ENCODE peak calls at places on chromosome 4, in four cellular contexts. W, I, G and C are unnamed samples.

GRCh38 chr4:22416403-22416802 is 99.5 kb downstream of the ADGRA3 start:
- DNase-seq in W (no peak), I (no peak), G (no peak), C (no peak)

GRCh38 chr4:4555916-4556315 is 14.1 kb upstream of the STX18 start:
- DNase-seq in W (no peak), I (no peak), G (no peak), C (no peak)

GRCh38 chr4:145635117-145635516 is 15.9 kb downstream of the MMAA start:
- DNase-seq in W (no peak), I (no peak), G (no peak), C (no peak)

GRCh38 chr4:116180056-116180690 is 905.2 kb downstream of the TRAM1L1 start:
- DNase-seq in W (peak; percentile 24), I (peak; percentile 4), G (peak; percentile 23), C (peak; percentile 8)

GRCh38 chr4:22474636-22475310 is 41.1 kb downstream of the ADGRA3 start:
- DNase-seq in W (no peak), I (no peak), G (no peak), C (no peak)

GRCh38 chr4:88756149-88756548 is 58.5 kb upstream of the NAP1L5 start:
- DNase-seq in W (no peak), I (no peak), G (no peak), C (no peak)

GRCh38 chr4:1018147-1019020 is 7.0 kb downstream of the FGFRL1 start:
- DNase-seq in W (no peak), I (no peak), G (no peak), C (no peak)

GRCh38 chr4:34649716-34650115 is 1594.6 kb downstream of the ARAP2 start:
- DNase-seq in W (no peak), I (no peak), G (no peak), C (no peak)

GRCh38 chr4:94577136-94577535 is 125.4 kb downstream of the PDLIM5 start:
- DNase-seq in W (peak; percentile 39), I (no peak), G (no peak), C (no peak)

GRCh38 chr4:41432889-41433288 is 105.1 kb upstream of the LIMCH1 start:
- DNase-seq in W (no peak), I (no peak), G (no peak), C (no peak)

GRCh38 chr4:8291036-8291682 is 21.6 kb downstream of the HTRA3 start:
- DNase-seq in W (no peak), I (no peak), G (no peak), C (no peak)

GRCh38 chr4:8293131-8293975 is 23.8 kb downstream of the HTRA3 start:
- DNase-seq in W (no peak), I (no peak), G (no peak), C (no peak)

GRCh38 chr4:8290701-8290970 is 21.1 kb downstream of the HTRA3 start:
- DNase-seq in W (no peak), I (no peak), G (no peak), C (no peak)

GRCh38 chr4:8292388-8293107 is 23.0 kb downstream of the HTRA3 start:
- DNase-seq in W (no peak), I (no peak), G (no peak), C (no peak)

DNA sequence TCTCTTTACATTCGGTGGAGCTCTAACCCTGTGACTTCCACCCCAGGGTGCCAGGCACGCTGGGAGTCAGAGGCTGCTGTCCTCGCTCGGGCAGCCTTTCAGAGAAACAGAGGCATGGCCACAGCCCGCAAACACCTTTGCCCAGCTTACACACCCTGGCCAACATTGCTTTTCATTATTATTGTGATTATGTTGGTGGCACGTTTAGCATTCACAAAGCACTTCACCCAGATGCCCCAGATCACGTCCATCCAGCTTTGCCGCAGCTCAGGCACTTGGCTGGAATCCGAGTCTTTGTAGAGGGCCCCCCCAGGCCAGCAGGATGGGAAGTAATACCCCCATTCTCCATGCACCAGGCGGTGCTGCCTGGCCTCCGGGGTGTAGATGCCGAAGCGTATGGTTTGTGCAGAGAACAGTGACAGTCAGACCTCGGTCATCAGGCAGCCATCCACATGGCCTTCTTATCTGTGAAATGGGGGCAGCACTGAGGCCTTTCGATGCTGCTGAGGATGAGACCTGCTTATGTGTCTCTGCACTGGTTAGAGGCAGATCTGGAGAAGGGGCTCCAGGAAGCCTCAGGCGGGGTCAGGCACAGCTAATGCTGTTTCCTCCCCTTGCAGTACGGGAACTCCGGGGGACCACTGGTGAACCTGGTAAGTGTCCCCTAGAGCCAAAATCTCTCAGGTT is 22.3 kb downstream of the HTRA3 start:
- DNase-seq in W (no peak), I (no peak), G (no peak), C (no peak)
- TF ChIP-seq CTCF in W (no peak), I (no peak), G (no peak), C (no peak)

DNA sequence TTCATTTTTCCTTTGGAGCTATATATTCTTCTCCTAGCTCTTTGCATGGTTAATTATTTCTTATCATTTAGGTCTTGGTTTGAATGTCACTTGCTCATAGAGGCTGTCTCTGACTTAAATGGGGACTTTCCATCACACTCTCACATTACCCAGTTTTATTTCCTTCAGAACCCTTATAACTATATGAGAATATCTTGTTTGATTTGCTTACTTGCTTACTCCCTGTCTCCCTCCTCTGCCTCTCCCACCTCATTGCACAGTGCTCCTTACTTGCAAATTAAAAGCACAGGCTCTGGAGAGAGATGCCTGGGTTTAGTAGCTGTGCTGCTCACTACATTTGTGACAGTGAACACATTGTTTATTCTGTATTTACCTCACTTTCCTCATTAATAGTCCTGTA is 174.6 kb downstream of the SOWAHB start:
- DNase-seq in W (no peak), I (no peak), G (no peak), C (no peak)
- TF ChIP-seq CTCF in W (peak; percentile 42), I (no peak), G (no peak), C (peak; percentile 8)

DNA sequence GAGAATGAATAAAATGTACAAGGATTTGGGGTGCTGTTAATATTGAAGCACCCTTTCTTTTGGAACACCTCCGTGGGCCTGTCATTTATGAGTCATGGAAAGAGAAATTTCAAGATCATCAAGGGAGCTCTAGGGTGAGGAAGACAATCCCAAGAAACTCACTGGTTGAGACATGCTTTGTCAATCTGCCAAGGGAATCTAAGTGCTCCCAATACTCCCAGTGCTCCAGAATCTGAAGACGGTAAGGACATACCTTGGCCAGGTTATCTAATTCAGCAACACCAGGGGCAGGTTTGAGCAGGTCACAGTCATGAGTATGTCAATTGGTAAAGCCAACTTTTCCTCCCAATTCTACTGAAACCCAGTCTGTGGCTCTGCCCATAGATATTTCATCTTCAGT is 556.4 kb upstream of the CPEB2 start:
- DNase-seq in W (no peak), I (no peak), G (no peak), C (no peak)
- TF ChIP-seq CTCF in W (no peak), I (no peak), G (no peak), C (no peak)

DNA sequence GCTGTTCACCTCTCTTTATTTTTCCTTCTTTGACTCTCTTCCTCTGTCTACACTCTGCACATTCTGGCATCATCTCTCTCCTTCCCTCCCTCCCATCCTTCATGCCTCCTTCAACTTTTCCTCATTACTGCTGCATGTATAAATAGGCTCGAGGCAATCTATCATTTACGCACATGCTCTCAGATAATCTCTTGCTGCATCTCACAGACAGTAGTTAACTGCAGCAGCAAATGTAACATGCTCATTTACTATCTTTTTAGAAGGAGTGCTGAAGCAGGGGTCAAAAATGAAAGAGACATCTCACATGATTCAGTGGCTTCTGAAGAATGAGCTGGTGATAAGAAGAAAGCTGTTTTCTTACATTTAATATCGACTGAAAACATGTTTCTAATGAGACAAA is 127.7 kb downstream of the RASL11B start:
- DNase-seq in W (peak; percentile 72), I (no peak), G (no peak), C (no peak)
- TF ChIP-seq CTCF in W (no peak), I (no peak), G (no peak), C (no peak)

DNA sequence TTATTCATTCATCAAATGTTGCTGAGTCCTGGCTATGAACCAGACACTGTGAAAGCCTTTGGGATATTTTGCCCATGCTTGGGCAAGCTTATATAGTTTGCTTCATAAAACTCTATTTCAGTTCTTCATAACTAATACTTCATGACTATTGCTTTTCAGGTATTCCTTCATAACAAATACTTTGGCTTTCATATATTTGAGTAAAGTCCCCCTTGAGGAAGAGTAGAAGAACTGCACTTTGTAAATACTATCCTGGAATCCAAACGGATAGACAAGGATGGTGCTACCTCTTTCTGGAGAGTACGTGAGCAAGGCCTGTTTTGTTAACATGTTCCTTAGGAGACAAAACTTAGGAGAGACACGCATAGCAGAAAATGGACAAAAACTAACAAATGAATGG is 1.7 kb upstream of the AFP start:
- DNase-seq in W (peak; percentile 12), I (peak; percentile 20), G (no peak), C (peak; percentile 16)
- TF ChIP-seq CTCF in W (peak; percentile 58), I (peak; percentile 79), G (peak; percentile 42), C (peak; percentile 17)

DNA sequence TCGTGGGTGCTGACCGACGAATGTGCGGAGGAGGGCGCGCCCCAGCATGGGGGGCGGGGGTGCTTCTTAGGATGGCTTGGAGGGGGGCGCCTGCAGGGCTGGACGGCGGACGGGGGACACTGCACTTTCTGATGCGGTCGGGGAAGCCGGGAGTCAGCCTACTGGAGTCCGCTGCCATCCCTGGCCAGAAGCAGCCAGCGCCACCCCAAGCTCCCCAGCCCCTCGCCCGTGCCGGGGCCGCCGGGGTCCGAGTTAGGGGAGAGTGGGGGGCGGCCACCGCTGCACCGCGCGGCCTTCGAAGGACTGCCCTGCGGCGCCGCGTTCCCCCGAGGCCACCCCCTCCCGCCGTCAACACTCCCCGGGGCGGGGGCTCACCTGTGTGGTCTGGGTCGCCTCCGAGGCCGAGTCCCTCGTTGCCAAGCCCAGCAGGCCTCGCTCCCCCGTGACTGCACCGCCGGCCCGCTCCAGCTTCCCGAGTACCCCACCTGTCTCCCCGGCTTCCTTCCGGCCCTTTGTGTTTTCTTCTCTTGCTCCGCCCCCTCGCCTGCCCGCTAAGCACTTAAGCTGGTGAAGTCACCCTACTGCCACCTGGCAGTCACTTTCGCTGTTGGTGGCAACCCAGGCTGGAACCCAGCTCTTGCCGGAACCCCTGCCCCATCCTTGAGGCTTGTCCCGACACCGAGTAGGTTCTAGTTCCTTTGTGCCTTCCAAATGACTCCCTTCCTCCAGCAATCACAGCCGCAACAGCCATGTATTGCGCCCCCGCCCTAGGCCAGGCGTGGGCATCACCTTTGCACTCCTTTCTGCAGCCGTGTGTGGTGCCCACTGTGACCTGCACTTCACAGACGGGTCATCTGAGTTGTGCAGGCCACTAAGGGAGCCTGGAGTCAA is at the start of gene OCIAD2:
- DNase-seq in W (peak; percentile 89), I (peak; percentile 92), G (peak; percentile 88), C (peak; percentile 86)
- TF ChIP-seq CTCF in W (no peak), I (peak; percentile 69), G (peak; percentile 10), C (peak; percentile 40)

GRCh38 chr4:5710065-5710961 is 688 bp upstream of the EVC start:
- DNase-seq in W (peak; percentile 75), I (no peak), G (no peak), C (no peak)
- TF ChIP-seq CTCF in W (peak; percentile 54), I (no peak), G (no peak), C (no peak)

GRCh38 chr4:106240699-106241098 is 75.3 kb downstream of the TBCK start:
- DNase-seq in W (no peak), I (no peak), G (no peak), C (no peak)
- TF ChIP-seq CTCF in W (no peak), I (no peak), G (no peak), C (no peak)

GRCh38 chr4:173192375-173193162 is 24.0 kb downstream of the GALNT7 start:
- DNase-seq in W (no peak), I (no peak), G (peak; percentile 19), C (no peak)
- TF ChIP-seq CTCF in W (no peak), I (peak; percentile 62), G (no peak), C (peak; percentile 15)